ENCODE peak calls at places on chromosomes 13 and 19, in ten cellular contexts. S, I, Y, F, X, U, J, D, K and T are unnamed samples.

GRCh38 chr13:99307648-99308339 is 595 bp upstream of the GPR183 start:
- DNase-seq in S (no peak), I (peak), Y (no peak), F (no peak), X (peak), U (peak), J (peak), D (no peak), K (peak), T (peak)

GRCh38 chr19:51210385-51210784 is 14.5 kb upstream of the CD33 start:
- DNase-seq in S (no peak), I (no peak), Y (no peak), F (no peak), X (no peak), U (no peak), J (no peak), D (no peak), K (no peak), T (no peak)

GRCh38 chr13:33230178-33230881 is 55.2 kb downstream of the STARD13 start:
- DNase-seq in S (no peak), I (peak), Y (no peak), F (no peak), X (peak), U (no peak), J (no peak), D (no peak), K (no peak), T (peak)

GRCh38 chr13:46961719-46962118 is 64.9 kb upstream of the HTR2A start:
- DNase-seq in S (no peak), I (peak), Y (no peak), F (no peak), X (peak), U (peak), J (no peak), D (peak), K (peak), T (peak)

GRCh38 chr13:51614350-51614786 is 30.1 kb downstream of the WDFY2 start:
- DNase-seq in S (peak), I (peak), Y (no peak), F (peak), X (no peak), U (no peak), J (peak), D (no peak), K (no peak), T (no peak)

GRCh38 chr13:23007430-23007829 is 173.3 kb upstream of the SGCG start:
- DNase-seq in S (peak), I (no peak), Y (no peak), F (no peak), X (no peak), U (no peak), J (no peak), D (no peak), K (no peak), T (no peak)

GRCh38 chr13:32537580-32538233 is 888 bp downstream of the N4BP2L2 start:
- DNase-seq in S (peak), I (peak), Y (peak), F (peak), X (peak), U (peak), J (peak), D (no peak), K (no peak), T (peak)

GRCh38 chr19:16394681-16395375 is 70.2 kb downstream of the KLF2 start:
- DNase-seq in S (peak), I (no peak), Y (no peak), F (no peak), X (peak), U (no peak), J (no peak), D (no peak), K (peak), T (no peak)